ENCODE peak calls at places on chromosome 14, in four cellular contexts. C, H, J and N are unnamed samples.

GRCh38 chr14:85401396-85401795 is 128.5 kb upstream of the FLRT2 start:
- DNase-seq in H (no peak), J (no peak), C (no peak), N (peak; percentile 36)

GRCh38 chr14:88668448-88669116 is 105.7 kb downstream of the ZC3H14 start:
- DNase-seq in J (no peak), H (peak; percentile 41), C (no peak), N (no peak)

GRCh38 chr14:22411398-22411797 is 177.6 kb downstream of the DAD1 start:
- DNase-seq in C (no peak), H (no peak), J (no peak), N (no peak)

GRCh38 chr14:100692859-100693558 is 33.7 kb upstream of the DLK1 start:
- DNase-seq in C (peak; percentile 33), J (peak; percentile 97), H (no peak), N (peak; percentile 32)

GRCh38 chr14:51304428-51304827 is 64.4 kb downstream of the TMX1 start:
- DNase-seq in C (no peak), H (no peak), J (peak; percentile 60), N (no peak)

GRCh38 chr14:86022031-86022629 is 492.2 kb downstream of the FLRT2 start:
- DNase-seq in J (peak; percentile 16), H (no peak), C (peak; percentile 8), N (no peak)

GRCh38 chr14:68460541-68460940 is 332.3 kb downstream of the ZFP36L1 start:
- DNase-seq in J (no peak), H (no peak), C (no peak), N (no peak)

GRCh38 chr14:34070917-34071407 is 120.1 kb upstream of the EGLN3 start:
- DNase-seq in C (no peak), H (no peak), J (no peak), N (no peak)

GRCh38 chr14:61269321-61270083 is 11.6 kb downstream of the TMEM30B start:
- DNase-seq in J (peak; percentile 46), C (no peak), H (peak; percentile 78), N (no peak)

GRCh38 chr14:39247256-39247655 is 13.5 kb downstream of the MIA2 start:
- DNase-seq in J (peak; percentile 89), H (no peak), C (peak; percentile 78), N (no peak)

GRCh38 chr14:40413146-40413545 is 980.9 kb upstream of the FBXO33 start:
- DNase-seq in H (no peak), C (no peak), J (no peak), N (no peak)

GRCh38 chr14:40417777-40418401 is 985.7 kb upstream of the FBXO33 start:
- DNase-seq in C (no peak), J (no peak), H (peak; percentile 9), N (no peak)
- TF ChIP-seq CTCF in C (no peak), J (no peak), H (peak; percentile 38), N (no peak)

GRCh38 chr14:104795781-104796681 is 483 bp upstream of the AKT1 start:
- DNase-seq in J (no peak), H (peak; percentile 97), C (no peak), N (no peak)
- TF ChIP-seq CTCF in J (no peak), H (no peak), C (no peak), N (no peak)

GRCh38 chr14:23725980-23726746 is 90.0 kb downstream of the DHRS2 start:
- DNase-seq in H (no peak), J (no peak), C (no peak), N (no peak)

GRCh38 chr14:23727566-23728335 is 91.6 kb downstream of the DHRS2 start:
- DNase-seq in J (peak; percentile 69), H (peak; percentile 59), C (no peak), N (no peak)

GRCh38 chr14:23725528-23725927 is 89.4 kb downstream of the DHRS2 start:
- DNase-seq in H (no peak), C (no peak), J (no peak), N (no peak)

GRCh38 chr14:23728791-23729190 is 92.6 kb downstream of the DHRS2 start:
- DNase-seq in J (no peak), C (no peak), H (no peak), N (no peak)

GRCh38 chr14:23729720-23730387 is 93.7 kb downstream of the DHRS2 start:
- DNase-seq in C (no peak), H (no peak), J (no peak), N (no peak)
- TF ChIP-seq CTCF in C (no peak), H (no peak), J (peak; percentile 52), N (no peak)

DNA sequence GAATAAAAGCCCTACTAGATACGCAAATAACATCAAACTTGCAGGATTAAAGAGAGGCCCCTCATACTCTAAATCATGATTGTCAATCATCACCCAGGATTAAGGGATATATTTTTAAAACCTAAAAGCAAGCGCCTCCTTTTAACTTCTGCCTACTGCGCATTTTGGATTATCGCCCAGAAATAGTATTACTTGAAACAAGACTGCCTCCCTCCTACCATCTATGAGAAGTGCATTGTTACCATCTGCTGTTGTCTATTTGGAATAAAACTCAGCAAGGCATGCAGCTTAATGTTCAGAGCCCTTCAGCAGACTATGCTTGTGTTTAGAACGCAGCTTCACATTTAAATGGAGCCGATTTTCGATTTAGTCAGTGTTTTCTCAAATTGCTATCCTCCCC is 79.6 kb downstream of the EXOC5 start:
- DNase-seq in C (no peak), J (peak; percentile 7), H (no peak), N (no peak)
- TF ChIP-seq CTCF in C (no peak), J (no peak), H (no peak), N (peak; percentile 26)

DNA sequence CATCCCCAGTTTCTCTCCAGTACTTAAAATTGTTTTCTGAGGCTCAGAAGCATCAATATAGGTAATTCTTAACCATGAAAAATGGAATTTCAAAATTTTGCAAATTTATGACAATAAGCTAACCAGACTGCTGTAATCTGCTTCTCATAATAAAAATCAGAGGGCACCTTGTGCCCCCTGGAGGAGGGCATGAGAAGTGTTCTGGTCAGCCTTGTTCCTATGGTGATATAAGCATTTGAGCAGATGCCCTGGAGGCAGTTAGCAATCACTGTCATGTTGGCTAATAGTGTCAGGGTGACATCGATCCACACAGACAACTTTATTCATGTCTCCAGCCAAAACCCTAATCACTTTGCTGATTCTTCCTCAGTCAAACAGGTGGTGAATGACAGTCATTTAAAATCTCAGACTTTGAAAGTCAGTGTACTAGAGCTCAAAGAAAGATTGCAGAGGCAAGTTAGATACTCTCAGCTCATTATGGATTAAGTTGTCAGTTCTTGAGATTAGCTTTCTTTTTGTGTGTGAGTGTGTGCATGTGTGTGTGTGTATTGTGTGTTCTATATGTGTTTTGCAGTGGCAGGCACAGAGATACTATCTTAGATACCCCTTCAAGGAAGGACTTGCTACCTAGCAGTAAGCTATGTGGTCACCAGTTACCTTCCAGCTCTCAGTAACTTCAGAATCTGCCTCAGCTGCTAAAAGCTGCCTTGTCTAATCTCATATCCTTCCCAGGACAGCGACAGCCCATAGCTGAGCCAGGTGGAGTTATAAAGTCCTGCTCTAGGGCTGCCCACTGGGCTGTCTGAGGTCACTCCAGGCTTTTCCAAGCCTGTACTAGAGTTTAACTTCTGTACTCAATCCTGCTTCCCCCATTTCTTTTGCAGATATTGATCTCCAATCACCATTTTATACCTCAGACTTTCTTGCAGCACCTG is 942.8 kb downstream of the GALC start:
- DNase-seq in H (no peak), J (peak; percentile 24), C (peak; percentile 3), N (no peak)
- TF ChIP-seq CTCF in H (no peak), J (peak; percentile 74), C (peak; percentile 78), N (peak; percentile 64)

GRCh38 chr14:72692678-72693077 is 201.2 kb downstream of the DPF3 start:
- DNase-seq in C (no peak), J (no peak), H (no peak), N (no peak)

GRCh38 chr14:72686101-72686500 is 207.8 kb downstream of the DPF3 start:
- DNase-seq in C (no peak), H (no peak), J (no peak), N (no peak)

GRCh38 chr14:72686832-72687231 is 207.1 kb downstream of the DPF3 start:
- DNase-seq in C (no peak), H (no peak), J (no peak), N (no peak)

GRCh38 chr14:72690324-72690723 is 203.6 kb downstream of the DPF3 start:
- DNase-seq in H (no peak), C (no peak), J (no peak), N (no peak)

GRCh38 chr14:72688990-72689677 is 204.8 kb downstream of the DPF3 start:
- DNase-seq in H (no peak), C (no peak), J (no peak), N (no peak)
- TF ChIP-seq CTCF in H (no peak), C (no peak), J (no peak), N (no peak)

DNA sequence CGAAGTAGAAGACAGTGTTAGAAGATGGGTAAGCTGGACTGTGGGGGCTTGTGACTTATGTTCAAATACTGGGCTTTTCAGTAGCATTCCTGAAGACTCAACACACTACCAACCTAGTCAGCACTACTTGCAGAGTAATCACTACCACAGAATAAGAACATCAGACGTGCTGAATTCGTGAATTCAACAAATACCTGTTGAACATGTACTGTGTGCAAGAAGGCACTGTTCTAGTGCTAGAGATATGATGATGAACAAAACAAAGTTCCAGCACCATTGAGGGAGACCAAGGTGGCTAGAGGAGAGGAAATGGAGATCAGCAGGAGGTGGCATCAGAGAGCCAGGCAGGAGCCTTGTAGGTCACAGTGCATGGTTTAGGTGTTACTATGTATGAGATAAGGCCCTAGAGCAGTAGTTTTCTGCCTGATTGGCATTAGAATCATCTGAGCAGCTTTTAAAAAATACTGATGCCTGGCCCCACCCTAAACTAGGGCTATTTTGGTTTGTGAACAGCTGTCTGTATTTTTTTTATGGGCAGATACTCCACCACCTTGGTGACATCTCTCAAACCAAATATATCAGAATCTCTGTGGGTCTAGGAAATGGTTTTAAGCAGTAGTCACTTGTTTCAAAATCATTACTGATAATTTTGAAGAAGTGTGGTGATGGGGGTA is 26.8 kb downstream of the FERMT2 start:
- DNase-seq in H (no peak), C (no peak), J (no peak), N (no peak)
- TF ChIP-seq CTCF in H (no peak), C (no peak), J (no peak), N (no peak)

GRCh38 chr14:77245820-77246219 is 25.2 kb downstream of the NGB start:
- DNase-seq in H (no peak), J (no peak), C (no peak), N (no peak)
- TF ChIP-seq CTCF in H (no peak), J (no peak), C (no peak), N (no peak)